ENCODE peak calls at places on chromosomes 1 and 21, in eight cellular contexts. One of them, this sample, is unnamed.

GRCh38 chr1:150749720-150750311 is 15.8 kb downstream of the CTSS start:
- DNase-seq in GM12892: no peak
- DNase-seq in HL-60: no peak
- DNase-seq in stomach: no peak
- DNase-seq in transverse colon: no peak
- DNase-seq in GM23338: no peak
- DNase-seq in prostate gland: no peak
- DNase-seq in breast epithelium: no peak
- DNase-seq in this sample: no peak

GRCh38 chr1:207867136-207868081 is 43.5 kb downstream of the CD34 start:
- DNase-seq in GM12892: no peak
- DNase-seq in HL-60: no peak
- DNase-seq in stomach: peak
- DNase-seq in transverse colon: peak
- DNase-seq in GM23338: no peak
- DNase-seq in prostate gland: peak
- DNase-seq in breast epithelium: peak
- DNase-seq in this sample: peak

GRCh38 chr1:72322910-72323309 is 40.6 kb upstream of the NEGR1 start:
- DNase-seq in GM12892: no peak
- DNase-seq in HL-60: no peak
- DNase-seq in stomach: no peak
- DNase-seq in transverse colon: no peak
- DNase-seq in GM23338: no peak
- DNase-seq in prostate gland: no peak
- DNase-seq in breast epithelium: no peak
- DNase-seq in this sample: no peak

GRCh38 chr1:58290685-58291372 is 255.7 kb downstream of the OMA1 start:
- DNase-seq in GM12892: no peak
- DNase-seq in HL-60: no peak
- DNase-seq in stomach: no peak
- DNase-seq in transverse colon: no peak
- DNase-seq in GM23338: peak
- DNase-seq in prostate gland: peak
- DNase-seq in breast epithelium: no peak
- DNase-seq in this sample: no peak

GRCh38 chr21:35658242-35658641 is 402.1 kb downstream of the SETD4 start:
- DNase-seq in GM12892: no peak
- DNase-seq in HL-60: peak
- DNase-seq in stomach: no peak
- DNase-seq in transverse colon: no peak
- DNase-seq in GM23338: no peak
- DNase-seq in prostate gland: no peak
- DNase-seq in breast epithelium: no peak
- DNase-seq in this sample: no peak

GRCh38 chr1:175005085-175005783 is 5.5 kb downstream of the CACYBP start:
- DNase-seq in GM12892: no peak
- DNase-seq in HL-60: no peak
- DNase-seq in stomach: no peak
- DNase-seq in transverse colon: no peak
- DNase-seq in GM23338: no peak
- DNase-seq in prostate gland: no peak
- DNase-seq in breast epithelium: no peak
- DNase-seq in this sample: no peak

GRCh38 chr1:168623003-168623828 is 46.8 kb downstream of the XCL1 start:
- DNase-seq in GM12892: no peak
- DNase-seq in HL-60: no peak
- DNase-seq in stomach: no peak
- DNase-seq in transverse colon: no peak
- DNase-seq in GM23338: no peak
- DNase-seq in prostate gland: no peak
- DNase-seq in breast epithelium: no peak
- DNase-seq in this sample: no peak

GRCh38 chr1:203127672-203128611 is at the start of gene ADORA1:
- DNase-seq in GM12892: peak
- DNase-seq in HL-60: no peak
- DNase-seq in stomach: peak
- DNase-seq in transverse colon: peak
- DNase-seq in GM23338: peak
- DNase-seq in prostate gland: peak
- DNase-seq in breast epithelium: peak
- DNase-seq in this sample: peak

GRCh38 chr1:241600496-241600901 is 39.7 kb downstream of the CHML start:
- DNase-seq in GM12892: no peak
- DNase-seq in HL-60: no peak
- DNase-seq in stomach: no peak
- DNase-seq in transverse colon: no peak
- DNase-seq in GM23338: no peak
- DNase-seq in prostate gland: no peak
- DNase-seq in breast epithelium: no peak
- DNase-seq in this sample: no peak

GRCh38 chr21:45990049-45990711 is 8.6 kb downstream of the COL6A1 start:
- DNase-seq in GM12892: no peak
- DNase-seq in HL-60: no peak
- DNase-seq in stomach: no peak
- DNase-seq in transverse colon: no peak
- DNase-seq in GM23338: no peak
- DNase-seq in prostate gland: no peak
- DNase-seq in breast epithelium: peak
- DNase-seq in this sample: peak

GRCh38 chr1:232884262-232884661 is 66.1 kb upstream of the NTPCR start:
- DNase-seq in GM12892: no peak
- DNase-seq in HL-60: no peak
- DNase-seq in stomach: no peak
- DNase-seq in transverse colon: no peak
- DNase-seq in GM23338: no peak
- DNase-seq in prostate gland: no peak
- DNase-seq in breast epithelium: no peak
- DNase-seq in this sample: no peak

GRCh38 chr1:100354971-100355394 is 2.7 kb downstream of the CDC14A start:
- DNase-seq in GM12892: no peak
- DNase-seq in HL-60: no peak
- DNase-seq in stomach: peak
- DNase-seq in transverse colon: peak
- DNase-seq in GM23338: peak
- DNase-seq in prostate gland: peak
- DNase-seq in breast epithelium: no peak
- DNase-seq in this sample: no peak

GRCh38 chr1:179206817-179207216 is 22.7 kb downstream of the ABL2 start:
- DNase-seq in GM12892: no peak
- DNase-seq in HL-60: no peak
- DNase-seq in stomach: no peak
- DNase-seq in transverse colon: no peak
- DNase-seq in GM23338: no peak
- DNase-seq in prostate gland: no peak
- DNase-seq in breast epithelium: no peak
- DNase-seq in this sample: no peak

GRCh38 chr1:20574686-20575543 is 14.0 kb upstream of the CDA start:
- DNase-seq in GM12892: peak
- DNase-seq in HL-60: peak
- DNase-seq in stomach: peak
- DNase-seq in transverse colon: peak
- DNase-seq in GM23338: peak
- DNase-seq in prostate gland: peak
- DNase-seq in breast epithelium: peak
- DNase-seq in this sample: peak

GRCh38 chr1:40384413-40384762 is 10.9 kb downstream of the SMAP2 start:
- DNase-seq in GM12892: no peak
- DNase-seq in HL-60: no peak
- DNase-seq in stomach: peak
- DNase-seq in transverse colon: no peak
- DNase-seq in GM23338: peak
- DNase-seq in prostate gland: no peak
- DNase-seq in breast epithelium: no peak
- DNase-seq in this sample: no peak

GRCh38 chr1:40384887-40385286 is 11.4 kb downstream of the SMAP2 start:
- DNase-seq in GM12892: no peak
- DNase-seq in HL-60: no peak
- DNase-seq in stomach: no peak
- DNase-seq in transverse colon: no peak
- DNase-seq in GM23338: no peak
- DNase-seq in prostate gland: no peak
- DNase-seq in breast epithelium: no peak
- DNase-seq in this sample: no peak

GRCh38 chr1:40385437-40386310 is 12.1 kb downstream of the SMAP2 start:
- DNase-seq in GM12892: no peak
- DNase-seq in HL-60: peak
- DNase-seq in stomach: no peak
- DNase-seq in transverse colon: peak
- DNase-seq in GM23338: no peak
- DNase-seq in prostate gland: no peak
- DNase-seq in breast epithelium: no peak
- DNase-seq in this sample: no peak

GRCh38 chr1:40386311-40386778 is 12.8 kb downstream of the SMAP2 start:
- DNase-seq in GM12892: no peak
- DNase-seq in HL-60: no peak
- DNase-seq in stomach: no peak
- DNase-seq in transverse colon: no peak
- DNase-seq in GM23338: no peak
- DNase-seq in prostate gland: no peak
- DNase-seq in breast epithelium: no peak
- DNase-seq in this sample: no peak

DNA sequence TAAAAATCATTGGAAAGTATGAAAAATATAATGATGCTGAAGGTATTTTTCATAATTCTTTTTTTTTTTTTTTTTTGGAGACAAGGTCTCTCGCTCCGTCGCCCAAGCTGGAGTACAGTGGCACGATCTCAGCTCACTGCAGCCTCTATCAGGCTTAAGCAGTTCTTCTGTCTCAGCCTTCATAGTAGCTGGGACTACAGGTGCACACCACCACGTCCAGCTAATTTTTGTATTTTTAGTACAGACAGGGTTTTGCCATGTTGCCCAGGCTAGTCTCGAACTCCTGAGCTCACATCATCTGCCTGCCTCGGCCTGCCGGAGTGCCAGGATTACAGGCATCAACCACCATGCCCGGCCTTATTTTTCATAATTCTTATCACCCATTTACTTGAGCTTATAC is 13.3 kb downstream of the SMAP2 start:
- DNase-seq in GM12892: no peak
- DNase-seq in HL-60: no peak
- DNase-seq in stomach: no peak
- DNase-seq in transverse colon: no peak
- DNase-seq in GM23338: no peak
- DNase-seq in prostate gland: no peak
- DNase-seq in breast epithelium: no peak
- DNase-seq in this sample: no peak
- TF ChIP-seq POLR2AphosphoS5 in GM12892: no peak
- TF ChIP-seq POLR2AphosphoS5 in HL-60: no peak
- TF ChIP-seq POLR2AphosphoS5 in stomach: no peak
- TF ChIP-seq POLR2AphosphoS5 in transverse colon: no peak
- TF ChIP-seq POLR2AphosphoS5 in GM23338: no peak
- TF ChIP-seq POLR2AphosphoS5 in prostate gland: no peak
- TF ChIP-seq POLR2AphosphoS5 in breast epithelium: no peak
- TF ChIP-seq POLR2AphosphoS5 in this sample: no peak

GRCh38 chr1:110003747-110004428 is 19.3 kb downstream of the AHCYL1 start:
- DNase-seq in GM12892: no peak
- DNase-seq in HL-60: peak
- DNase-seq in stomach: peak
- DNase-seq in transverse colon: peak
- DNase-seq in GM23338: peak
- DNase-seq in prostate gland: peak
- DNase-seq in breast epithelium: peak
- DNase-seq in this sample: peak
- TF ChIP-seq POLR2AphosphoS5 in GM12892: no peak
- TF ChIP-seq POLR2AphosphoS5 in HL-60: no peak
- TF ChIP-seq POLR2AphosphoS5 in stomach: peak
- TF ChIP-seq POLR2AphosphoS5 in transverse colon: no peak
- TF ChIP-seq POLR2AphosphoS5 in GM23338: no peak
- TF ChIP-seq POLR2AphosphoS5 in prostate gland: peak
- TF ChIP-seq POLR2AphosphoS5 in breast epithelium: peak
- TF ChIP-seq POLR2AphosphoS5 in this sample: peak

GRCh38 chr1:229107302-229107815 is 163.6 kb upstream of the RAB4A start:
- DNase-seq in GM12892: no peak
- DNase-seq in HL-60: no peak
- DNase-seq in stomach: no peak
- DNase-seq in transverse colon: no peak
- DNase-seq in GM23338: no peak
- DNase-seq in prostate gland: no peak
- DNase-seq in breast epithelium: no peak
- DNase-seq in this sample: peak

GRCh38 chr1:229109320-229109761 is 161.6 kb upstream of the RAB4A start:
- DNase-seq in GM12892: no peak
- DNase-seq in HL-60: peak
- DNase-seq in stomach: no peak
- DNase-seq in transverse colon: no peak
- DNase-seq in GM23338: no peak
- DNase-seq in prostate gland: peak
- DNase-seq in breast epithelium: no peak
- DNase-seq in this sample: peak

GRCh38 chr1:229107972-229108371 is 162.9 kb upstream of the RAB4A start:
- DNase-seq in GM12892: no peak
- DNase-seq in HL-60: no peak
- DNase-seq in stomach: no peak
- DNase-seq in transverse colon: no peak
- DNase-seq in GM23338: no peak
- DNase-seq in prostate gland: no peak
- DNase-seq in breast epithelium: no peak
- DNase-seq in this sample: peak

GRCh38 chr1:229106526-229107105 is 164.3 kb upstream of the RAB4A start:
- DNase-seq in GM12892: no peak
- DNase-seq in HL-60: no peak
- DNase-seq in stomach: no peak
- DNase-seq in transverse colon: no peak
- DNase-seq in GM23338: no peak
- DNase-seq in prostate gland: peak
- DNase-seq in breast epithelium: no peak
- DNase-seq in this sample: peak

DNA sequence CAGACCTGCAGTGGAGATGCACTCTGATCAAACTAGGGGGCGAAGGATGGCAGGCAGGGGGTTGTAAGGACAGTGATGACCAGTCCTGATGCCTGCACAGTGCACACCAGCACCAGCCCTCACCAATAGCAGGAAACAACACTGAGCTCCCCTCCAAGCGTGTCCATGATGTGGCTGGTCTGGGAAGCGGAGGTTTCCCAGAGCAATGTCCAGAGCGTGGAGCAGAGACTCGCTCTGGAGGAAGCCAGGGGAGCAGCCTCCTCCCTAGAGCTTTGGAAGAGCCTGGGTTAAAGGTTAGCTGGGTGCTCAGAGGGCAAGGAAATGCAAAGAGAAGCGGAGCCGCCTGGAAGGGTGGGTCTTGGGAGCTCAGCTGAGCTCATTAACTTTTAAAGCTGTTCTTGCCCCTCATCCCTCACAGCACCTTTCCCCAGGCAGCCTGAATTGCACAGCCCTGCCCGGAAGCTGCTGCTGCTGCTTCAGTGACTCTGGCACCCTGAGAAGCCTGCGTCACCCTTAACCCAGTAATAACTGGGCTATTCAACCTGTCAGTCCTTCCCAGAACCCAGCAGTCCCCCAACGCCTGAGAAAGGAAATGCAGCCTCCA is 162.2 kb upstream of the RAB4A start:
- DNase-seq in GM12892: no peak
- DNase-seq in HL-60: no peak
- DNase-seq in stomach: peak
- DNase-seq in transverse colon: peak
- DNase-seq in GM23338: peak
- DNase-seq in prostate gland: no peak
- DNase-seq in breast epithelium: no peak
- DNase-seq in this sample: peak
- TF ChIP-seq POLR2AphosphoS5 in GM12892: no peak
- TF ChIP-seq POLR2AphosphoS5 in HL-60: no peak
- TF ChIP-seq POLR2AphosphoS5 in stomach: peak
- TF ChIP-seq POLR2AphosphoS5 in transverse colon: peak
- TF ChIP-seq POLR2AphosphoS5 in GM23338: no peak
- TF ChIP-seq POLR2AphosphoS5 in prostate gland: no peak
- TF ChIP-seq POLR2AphosphoS5 in breast epithelium: no peak
- TF ChIP-seq POLR2AphosphoS5 in this sample: no peak

GRCh38 chr1:43274125-43274803 is 4.5 kb downstream of the TMEM125 start:
- DNase-seq in GM12892: no peak
- DNase-seq in HL-60: peak
- DNase-seq in stomach: no peak
- DNase-seq in transverse colon: no peak
- DNase-seq in GM23338: peak
- DNase-seq in prostate gland: no peak
- DNase-seq in breast epithelium: peak
- DNase-seq in this sample: peak
- TF ChIP-seq POLR2AphosphoS5 in GM12892: no peak
- TF ChIP-seq POLR2AphosphoS5 in HL-60: peak
- TF ChIP-seq POLR2AphosphoS5 in stomach: peak
- TF ChIP-seq POLR2AphosphoS5 in transverse colon: no peak
- TF ChIP-seq POLR2AphosphoS5 in GM23338: no peak
- TF ChIP-seq POLR2AphosphoS5 in prostate gland: no peak
- TF ChIP-seq POLR2AphosphoS5 in breast epithelium: no peak
- TF ChIP-seq POLR2AphosphoS5 in this sample: no peak